ENCODE peak calls at places on chromosome 14, in ten cellular contexts. One of them, this sample, is unnamed.

GRCh38 chr14:28577187-28577586 is 189.4 kb upstream of the FOXG1 start:
- DNase-seq in astrocyte of the cerebellum: no peak
- DNase-seq in BJ: no peak
- DNase-seq in heart left ventricle: no peak
- DNase-seq in uterus: no peak
- DNase-seq in breast epithelium: no peak
- DNase-seq in AG04450: no peak
- DNase-seq in neural crest cell: no peak
- DNase-seq in kidney: no peak
- DNase-seq in H9: no peak
- DNase-seq in this sample: no peak

GRCh38 chr14:22822619-22823551 is 6.8 kb upstream of the MRPL52 start:
- DNase-seq in astrocyte of the cerebellum: peak; percentile 92
- DNase-seq in BJ: peak; percentile 54
- DNase-seq in heart left ventricle: peak; percentile 76
- DNase-seq in uterus: peak; percentile 91
- DNase-seq in breast epithelium: no peak
- DNase-seq in AG04450: peak; percentile 62
- DNase-seq in neural crest cell: peak; percentile 79
- DNase-seq in kidney: peak; percentile 94
- DNase-seq in H9: peak; percentile 97
- DNase-seq in this sample: peak; percentile 77

GRCh38 chr14:84323963-84324362 is 1206.0 kb upstream of the FLRT2 start:
- DNase-seq in astrocyte of the cerebellum: no peak
- DNase-seq in BJ: no peak
- DNase-seq in heart left ventricle: no peak
- DNase-seq in uterus: no peak
- DNase-seq in breast epithelium: no peak
- DNase-seq in AG04450: no peak
- DNase-seq in neural crest cell: no peak
- DNase-seq in kidney: no peak
- DNase-seq in H9: no peak
- DNase-seq in this sample: no peak

GRCh38 chr14:66025779-66026178 is 460.4 kb upstream of the CCDC196 start:
- DNase-seq in astrocyte of the cerebellum: no peak
- DNase-seq in BJ: no peak
- DNase-seq in heart left ventricle: no peak
- DNase-seq in uterus: no peak
- DNase-seq in breast epithelium: no peak
- DNase-seq in AG04450: no peak
- DNase-seq in neural crest cell: no peak
- DNase-seq in kidney: no peak
- DNase-seq in H9: no peak
- DNase-seq in this sample: no peak

GRCh38 chr14:89924224-89924623 is 30.3 kb downstream of the EFCAB11 start:
- DNase-seq in astrocyte of the cerebellum: no peak
- DNase-seq in BJ: no peak
- DNase-seq in heart left ventricle: no peak
- DNase-seq in uterus: no peak
- DNase-seq in breast epithelium: no peak
- DNase-seq in AG04450: no peak
- DNase-seq in neural crest cell: no peak
- DNase-seq in kidney: no peak
- DNase-seq in H9: no peak
- DNase-seq in this sample: no peak

GRCh38 chr14:59301354-59301753 is 112.9 kb downstream of the DAAM1 start:
- DNase-seq in astrocyte of the cerebellum: no peak
- DNase-seq in BJ: no peak
- DNase-seq in heart left ventricle: no peak
- DNase-seq in uterus: no peak
- DNase-seq in breast epithelium: no peak
- DNase-seq in AG04450: no peak
- DNase-seq in neural crest cell: no peak
- DNase-seq in kidney: no peak
- DNase-seq in H9: no peak
- DNase-seq in this sample: no peak

GRCh38 chr14:99731536-99732435 is 47.7 kb downstream of the CYP46A1 start:
- DNase-seq in astrocyte of the cerebellum: no peak
- DNase-seq in BJ: no peak
- DNase-seq in heart left ventricle: peak; percentile 33
- DNase-seq in uterus: peak; percentile 37
- DNase-seq in breast epithelium: peak; percentile 44
- DNase-seq in AG04450: no peak
- DNase-seq in neural crest cell: no peak
- DNase-seq in kidney: peak; percentile 72
- DNase-seq in H9: peak; percentile 35
- DNase-seq in this sample: no peak

GRCh38 chr14:100303179-100303578 is 3.1 kb downstream of the SLC25A29 start:
- DNase-seq in astrocyte of the cerebellum: no peak
- DNase-seq in BJ: no peak
- DNase-seq in heart left ventricle: no peak
- DNase-seq in uterus: no peak
- DNase-seq in breast epithelium: no peak
- DNase-seq in AG04450: no peak
- DNase-seq in neural crest cell: no peak
- DNase-seq in kidney: no peak
- DNase-seq in H9: no peak
- DNase-seq in this sample: no peak

GRCh38 chr14:101511620-101512395 is 49.5 kb upstream of the DIO3 start:
- DNase-seq in astrocyte of the cerebellum: no peak
- DNase-seq in BJ: no peak
- DNase-seq in heart left ventricle: no peak
- DNase-seq in uterus: no peak
- DNase-seq in breast epithelium: no peak
- DNase-seq in AG04450: no peak
- DNase-seq in neural crest cell: no peak
- DNase-seq in kidney: peak; percentile 33
- DNase-seq in H9: no peak
- DNase-seq in this sample: no peak

GRCh38 chr14:78425332-78425731 is 255.2 kb downstream of the NRXN3 start:
- DNase-seq in astrocyte of the cerebellum: no peak
- DNase-seq in BJ: no peak
- DNase-seq in heart left ventricle: no peak
- DNase-seq in uterus: no peak
- DNase-seq in breast epithelium: no peak
- DNase-seq in AG04450: no peak
- DNase-seq in neural crest cell: no peak
- DNase-seq in kidney: no peak
- DNase-seq in H9: no peak
- DNase-seq in this sample: no peak

GRCh38 chr14:64303471-64303917 is 9.3 kb upstream of the ESR2 start:
- DNase-seq in astrocyte of the cerebellum: peak; percentile 53
- DNase-seq in BJ: no peak
- DNase-seq in heart left ventricle: no peak
- DNase-seq in uterus: no peak
- DNase-seq in breast epithelium: no peak
- DNase-seq in AG04450: no peak
- DNase-seq in neural crest cell: no peak
- DNase-seq in kidney: no peak
- DNase-seq in H9: peak; percentile 49
- DNase-seq in this sample: no peak

GRCh38 chr14:71752111-71752738 is 180.0 kb upstream of the RGS6 start:
- DNase-seq in astrocyte of the cerebellum: no peak
- DNase-seq in BJ: no peak
- DNase-seq in heart left ventricle: no peak
- DNase-seq in uterus: no peak
- DNase-seq in breast epithelium: no peak
- DNase-seq in AG04450: no peak
- DNase-seq in neural crest cell: no peak
- DNase-seq in kidney: no peak
- DNase-seq in H9: no peak
- DNase-seq in this sample: no peak

GRCh38 chr14:71753976-71754375 is 178.3 kb upstream of the RGS6 start:
- DNase-seq in astrocyte of the cerebellum: no peak
- DNase-seq in BJ: no peak
- DNase-seq in heart left ventricle: no peak
- DNase-seq in uterus: no peak
- DNase-seq in breast epithelium: no peak
- DNase-seq in AG04450: no peak
- DNase-seq in neural crest cell: no peak
- DNase-seq in kidney: no peak
- DNase-seq in H9: no peak
- DNase-seq in this sample: no peak

GRCh38 chr14:71751264-71751663 is 181.0 kb upstream of the RGS6 start:
- DNase-seq in astrocyte of the cerebellum: no peak
- DNase-seq in BJ: no peak
- DNase-seq in heart left ventricle: no peak
- DNase-seq in uterus: no peak
- DNase-seq in breast epithelium: no peak
- DNase-seq in AG04450: no peak
- DNase-seq in neural crest cell: no peak
- DNase-seq in kidney: no peak
- DNase-seq in H9: no peak
- DNase-seq in this sample: no peak

GRCh38 chr14:71754422-71755095 is 177.7 kb upstream of the RGS6 start:
- DNase-seq in astrocyte of the cerebellum: no peak
- DNase-seq in BJ: no peak
- DNase-seq in heart left ventricle: no peak
- DNase-seq in uterus: no peak
- DNase-seq in breast epithelium: no peak
- DNase-seq in AG04450: no peak
- DNase-seq in neural crest cell: no peak
- DNase-seq in kidney: no peak
- DNase-seq in H9: peak; percentile 57
- DNase-seq in this sample: no peak

DNA sequence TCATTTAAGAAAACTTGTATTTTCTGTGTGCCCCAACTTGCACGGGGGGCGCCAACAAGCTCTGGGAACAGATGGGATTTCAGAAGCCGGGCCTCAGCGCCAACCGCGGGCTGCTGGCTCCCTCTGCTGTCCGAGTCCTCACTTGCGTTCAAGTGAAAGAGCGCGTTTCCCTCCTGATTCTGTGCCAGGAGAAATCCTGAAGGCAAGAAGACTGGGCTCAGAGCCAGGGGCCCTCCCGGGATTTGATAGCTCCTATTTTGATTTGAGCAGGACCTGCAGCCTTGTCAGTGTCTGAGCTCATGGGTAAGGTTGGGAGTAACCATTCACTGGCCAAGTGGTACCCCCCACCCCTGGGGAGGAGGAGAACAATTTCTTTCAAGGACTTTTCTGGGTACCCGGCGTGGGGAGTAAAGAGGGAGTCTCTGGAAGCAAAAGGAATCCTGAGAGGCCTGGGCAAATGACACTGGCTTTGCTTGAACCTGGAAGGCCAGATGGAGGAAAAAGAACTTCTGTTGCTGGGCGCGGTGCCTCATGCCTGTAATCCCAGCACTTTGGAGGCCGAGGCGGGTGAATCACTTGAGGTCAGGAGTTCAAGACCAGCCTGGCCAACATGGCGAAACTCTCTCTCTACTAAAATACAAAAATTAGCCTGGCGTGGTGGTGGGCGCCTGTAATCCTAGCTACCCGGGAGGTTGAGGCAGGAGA is 179.0 kb upstream of the RGS6 start:
- DNase-seq in astrocyte of the cerebellum: peak; percentile 81
- DNase-seq in BJ: no peak
- DNase-seq in heart left ventricle: peak; percentile 93
- DNase-seq in uterus: peak; percentile 87
- DNase-seq in breast epithelium: peak; percentile 79
- DNase-seq in AG04450: peak; percentile 80
- DNase-seq in neural crest cell: peak; percentile 82
- DNase-seq in kidney: peak; percentile 92
- DNase-seq in H9: peak; percentile 90
- DNase-seq in this sample: peak; percentile 76
- TF ChIP-seq CTCF in astrocyte of the cerebellum: peak; percentile 89
- TF ChIP-seq CTCF in BJ: peak; percentile 93
- TF ChIP-seq CTCF in heart left ventricle: peak; percentile 94
- TF ChIP-seq CTCF in uterus: peak; percentile 93
- TF ChIP-seq CTCF in breast epithelium: peak; percentile 92
- TF ChIP-seq CTCF in AG04450: peak; percentile 95
- TF ChIP-seq CTCF in neural crest cell: peak; percentile 96
- TF ChIP-seq CTCF in kidney: peak; percentile 97
- TF ChIP-seq CTCF in H9: peak; percentile 98
- TF ChIP-seq CTCF in this sample: peak; percentile 97

GRCh38 chr14:70045715-70046535 is 142.8 kb downstream of the SLC8A3 start:
- DNase-seq in astrocyte of the cerebellum: no peak
- DNase-seq in BJ: no peak
- DNase-seq in heart left ventricle: peak; percentile 42
- DNase-seq in uterus: no peak
- DNase-seq in breast epithelium: peak; percentile 74
- DNase-seq in AG04450: peak; percentile 13
- DNase-seq in neural crest cell: peak; percentile 62
- DNase-seq in kidney: peak; percentile 85
- DNase-seq in H9: peak; percentile 90
- DNase-seq in this sample: peak; percentile 61
- TF ChIP-seq CTCF in astrocyte of the cerebellum: peak; percentile 63
- TF ChIP-seq CTCF in BJ: peak; percentile 59
- TF ChIP-seq CTCF in heart left ventricle: peak; percentile 54
- TF ChIP-seq CTCF in uterus: no peak
- TF ChIP-seq CTCF in breast epithelium: peak; percentile 57
- TF ChIP-seq CTCF in AG04450: peak; percentile 68
- TF ChIP-seq CTCF in neural crest cell: peak; percentile 84
- TF ChIP-seq CTCF in kidney: peak; percentile 72
- TF ChIP-seq CTCF in H9: peak; percentile 91
- TF ChIP-seq CTCF in this sample: peak; percentile 92

DNA sequence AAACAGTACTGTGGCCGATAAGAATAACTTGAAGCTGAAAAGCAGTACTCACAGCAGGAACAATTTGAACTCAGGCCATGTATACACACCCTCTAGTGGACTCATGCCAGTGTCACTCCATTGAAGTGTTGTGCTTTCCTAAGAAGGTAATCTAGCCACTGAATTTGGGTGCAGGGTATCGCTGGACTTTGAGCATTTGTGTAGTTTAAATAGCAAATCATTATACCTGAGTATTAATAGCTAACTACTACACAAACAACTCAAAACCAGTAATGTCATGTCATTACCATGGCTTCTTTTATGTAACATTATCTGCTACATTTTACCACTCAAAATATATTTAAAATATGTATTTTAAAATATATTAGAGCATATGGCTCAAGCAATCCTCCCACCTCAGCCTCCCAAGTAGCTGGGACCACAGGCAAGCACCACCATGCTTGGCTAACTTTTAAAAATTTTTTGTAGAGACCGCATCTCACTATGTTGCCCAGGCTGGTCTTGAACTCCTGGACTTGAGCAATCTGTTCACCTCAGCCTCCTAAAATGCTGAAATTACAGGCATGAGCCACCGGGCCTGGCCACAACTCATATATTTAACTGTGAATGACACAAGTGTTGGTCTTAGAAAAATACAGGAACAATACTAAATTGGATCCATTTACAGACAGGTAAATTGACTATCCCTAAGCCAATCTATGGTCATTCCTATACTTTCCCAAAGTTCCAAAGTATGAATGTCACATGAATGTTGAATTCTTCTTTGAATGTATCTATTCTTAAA is 25.6 kb upstream of the ARID4A start:
- DNase-seq in astrocyte of the cerebellum: peak; percentile 34
- DNase-seq in BJ: no peak
- DNase-seq in heart left ventricle: peak; percentile 26
- DNase-seq in uterus: no peak
- DNase-seq in breast epithelium: no peak
- DNase-seq in AG04450: peak; percentile 4
- DNase-seq in neural crest cell: no peak
- DNase-seq in kidney: no peak
- DNase-seq in H9: no peak
- DNase-seq in this sample: no peak
- TF ChIP-seq CTCF in astrocyte of the cerebellum: peak; percentile 25
- TF ChIP-seq CTCF in BJ: peak; percentile 18
- TF ChIP-seq CTCF in heart left ventricle: peak; percentile 16
- TF ChIP-seq CTCF in uterus: no peak
- TF ChIP-seq CTCF in breast epithelium: no peak
- TF ChIP-seq CTCF in AG04450: no peak
- TF ChIP-seq CTCF in neural crest cell: peak; percentile 35
- TF ChIP-seq CTCF in kidney: no peak
- TF ChIP-seq CTCF in H9: peak; percentile 37
- TF ChIP-seq CTCF in this sample: peak; percentile 26

GRCh38 chr14:32004300-32004699 is 72.8 kb upstream of the ARHGAP5 start:
- DNase-seq in astrocyte of the cerebellum: no peak
- DNase-seq in BJ: peak; percentile 20
- DNase-seq in heart left ventricle: no peak
- DNase-seq in uterus: no peak
- DNase-seq in breast epithelium: no peak
- DNase-seq in AG04450: no peak
- DNase-seq in neural crest cell: no peak
- DNase-seq in kidney: no peak
- DNase-seq in H9: no peak
- DNase-seq in this sample: no peak
- TF ChIP-seq CTCF in astrocyte of the cerebellum: no peak
- TF ChIP-seq CTCF in BJ: no peak
- TF ChIP-seq CTCF in heart left ventricle: no peak
- TF ChIP-seq CTCF in uterus: no peak
- TF ChIP-seq CTCF in breast epithelium: no peak
- TF ChIP-seq CTCF in AG04450: no peak
- TF ChIP-seq CTCF in neural crest cell: no peak
- TF ChIP-seq CTCF in kidney: no peak
- TF ChIP-seq CTCF in H9: no peak
- TF ChIP-seq CTCF in this sample: no peak

This sample was measured in progenitor cell of endocrine pancreas.